ENCODE peak calls at places on chromosomes 4 and X, in six cellular contexts. L, D, I, Z, G and X are unnamed samples.

GRCh38 chr4:69748176-69748575 is 12.2 kb downstream of the SULT1B1 start:
- DNase-seq in L (no peak), D (no peak), I (no peak), Z (no peak), G (no peak), X (no peak)

GRCh38 chrX:154779261-154779660 is 16.6 kb downstream of the DKC1 start:
- DNase-seq in L (no peak), D (no peak), I (no peak), Z (no peak), G (no peak), X (no peak)

GRCh38 chr4:86640469-86640868 is 46.4 kb downstream of the PTPN13 start:
- DNase-seq in L (no peak), D (no peak), I (no peak), Z (no peak), G (no peak), X (no peak)

GRCh38 chrX:150063673-150064072 is 125.4 kb upstream of the EOLA2 start:
- DNase-seq in L (no peak), D (no peak), I (no peak), Z (no peak), G (no peak), X (no peak)

GRCh38 chrX:110432066-110432465 is 73.4 kb downstream of the RTL9 start:
- DNase-seq in L (no peak), D (no peak), I (no peak), Z (no peak), G (no peak), X (no peak)

GRCh38 chr4:165512464-165512863 is 133.7 kb downstream of the CPE start:
- DNase-seq in L (no peak), D (no peak), I (no peak), Z (no peak), G (no peak), X (no peak)

GRCh38 chrX:133655914-133656265 is 240.6 kb upstream of the GPC4 start:
- DNase-seq in L (no peak), D (no peak), I (no peak), Z (no peak), G (no peak), X (no peak)

GRCh38 chr4:1360423-1361283 is 13.6 kb downstream of the UVSSA start:
- DNase-seq in L (no peak), D (no peak), I (no peak), Z (no peak), G (no peak), X (no peak)

GRCh38 chrX:115023139-115023538 is 5.7 kb upstream of the IL13RA2 start:
- DNase-seq in L (no peak), D (no peak), I (peak; percentile 48), Z (no peak), G (no peak), X (no peak)

GRCh38 chrX:132689741-132690140 is 200.9 kb upstream of the MBNL3 start:
- DNase-seq in L (no peak), D (no peak), I (no peak), Z (no peak), G (no peak), X (no peak)

GRCh38 chrX:78517124-78517523 is 142.0 kb downstream of the RTL3 start:
- DNase-seq in L (no peak), D (no peak), I (no peak), Z (no peak), G (no peak), X (no peak)

GRCh38 chr4:4555916-4556315 is 14.1 kb upstream of the STX18 start:
- DNase-seq in L (no peak), D (no peak), I (peak; percentile 27), Z (no peak), G (peak; percentile 45), X (no peak)

GRCh38 chr4:20353646-20354045 is 101.9 kb downstream of the SLIT2 start:
- DNase-seq in L (no peak), D (no peak), I (no peak), Z (no peak), G (no peak), X (no peak)

GRCh38 chrX:13248867-13249521 is 70.9 kb downstream of the ATXN3L start:
- DNase-seq in L (no peak), D (no peak), I (no peak), Z (no peak), G (no peak), X (no peak)

GRCh38 chr4:127698789-127699200 is 31.4 kb upstream of the SLC25A31 start:
- DNase-seq in L (no peak), D (no peak), I (peak; percentile 14), Z (no peak), G (peak; percentile 22), X (no peak)